ENCODE peak calls at places on chromosome 2, in five cellular contexts. M is SW480, B is RWPE1, W is mesothelial cell of epicardium, Q is neuronal stem cell. A is an unnamed sample.

GRCh38 chr2:15170068-15170775 is 390.9 kb downstream of the NBAS start:
- DNase-seq in B (no peak), M (no peak), Q (no peak), W (no peak), A (no peak)

GRCh38 chr2:53515435-53516332 is 251.9 kb upstream of the CHAC2 start:
- DNase-seq in B (no peak), W (no peak), Q (no peak), M (no peak), A (peak)

GRCh38 chr2:66435549-66435875 is 587 bp downstream of the MEIS1 start:
- DNase-seq in Q (no peak), B (peak), M (peak), W (no peak), A (no peak)

GRCh38 chr2:160241251-160242137 is 41.4 kb upstream of the ITGB6 start:
- DNase-seq in B (peak), W (no peak), Q (no peak), M (no peak), A (peak)

GRCh38 chr2:124489686-124490085 is 464.6 kb downstream of the CNTNAP5 start:
- DNase-seq in Q (no peak), M (no peak), W (no peak), B (no peak), A (no peak)

GRCh38 chr2:235334179-235334578 is 159.7 kb upstream of the AGAP1 start:
- DNase-seq in W (no peak), Q (no peak), M (no peak), B (no peak), A (no peak)

GRCh38 chr2:86035883-86036789 is 69.5 kb downstream of the POLR1A start:
- DNase-seq in B (peak), M (no peak), Q (no peak), W (no peak), A (no peak)

GRCh38 chr2:211113294-211114175 is 557.1 kb downstream of the CPS1 start:
- DNase-seq in W (no peak), Q (no peak), B (no peak), M (no peak), A (no peak)

GRCh38 chr2:32632089-32632488 is 4.2 kb downstream of the TTC27 start:
- DNase-seq in B (peak), W (no peak), Q (no peak), M (no peak), A (no peak)